ENCODE peak calls at places on chromosomes 1 and 21, in nine cellular contexts. One of them, this sample, is unnamed. For H3K9me3, the result is how much of the 10 kb centered on the place peaks cover.

GRCh38 chr21:28605138-28605537 is 387.5 kb downstream of the LTN1 start:
- DNase-seq in K562: no peak
- DNase-seq in fibroblast of lung: no peak
- DNase-seq in IMR-90: no peak
- DNase-seq in astrocyte: no peak
- DNase-seq in heart right ventricle: no peak
- DNase-seq in uterus: no peak
- DNase-seq in psoas muscle: no peak
- DNase-seq in CD8-positive, alpha-beta T cell: no peak
- DNase-seq in this sample: no peak

GRCh38 chr1:76138217-76138616 is 63.7 kb downstream of the ST6GALNAC3 start:
- DNase-seq in fibroblast of lung: no peak
- DNase-seq in uterus: no peak
- DNase-seq in CD8-positive, alpha-beta T cell: no peak
- DNase-seq in astrocyte: no peak
- DNase-seq in IMR-90: no peak
- DNase-seq in psoas muscle: no peak
- DNase-seq in heart right ventricle: peak
- DNase-seq in K562: no peak
- DNase-seq in this sample: no peak

GRCh38 chr1:89715677-89716076 is 82.8 kb downstream of the LRRC8C start:
- DNase-seq in astrocyte: no peak
- DNase-seq in uterus: no peak
- DNase-seq in psoas muscle: no peak
- DNase-seq in CD8-positive, alpha-beta T cell: no peak
- DNase-seq in K562: no peak
- DNase-seq in fibroblast of lung: no peak
- DNase-seq in heart right ventricle: no peak
- DNase-seq in IMR-90: no peak
- DNase-seq in this sample: no peak

GRCh38 chr21:24716306-24716918 is 890.9 kb downstream of the MRPL39 start:
- DNase-seq in uterus: no peak
- DNase-seq in astrocyte: no peak
- DNase-seq in psoas muscle: no peak
- DNase-seq in IMR-90: no peak
- DNase-seq in heart right ventricle: no peak
- DNase-seq in fibroblast of lung: no peak
- DNase-seq in CD8-positive, alpha-beta T cell: no peak
- DNase-seq in K562: no peak
- DNase-seq in this sample: no peak

GRCh38 chr1:175471039-175471800 is 272.2 kb downstream of the TNR start:
- DNase-seq in heart right ventricle: no peak
- DNase-seq in IMR-90: no peak
- DNase-seq in fibroblast of lung: peak
- DNase-seq in K562: no peak
- DNase-seq in CD8-positive, alpha-beta T cell: no peak
- DNase-seq in astrocyte: peak
- DNase-seq in psoas muscle: no peak
- DNase-seq in uterus: no peak
- DNase-seq in this sample: no peak

GRCh38 chr1:7069888-7070287 is 284.6 kb downstream of the CAMTA1 start:
- DNase-seq in K562: no peak
- DNase-seq in CD8-positive, alpha-beta T cell: no peak
- DNase-seq in IMR-90: no peak
- DNase-seq in uterus: no peak
- DNase-seq in psoas muscle: no peak
- DNase-seq in fibroblast of lung: no peak
- DNase-seq in heart right ventricle: no peak
- DNase-seq in astrocyte: peak
- DNase-seq in this sample: no peak

GRCh38 chr1:225899044-225899925 is 10.3 kb upstream of the LEFTY1 start:
- DNase-seq in heart right ventricle: no peak
- DNase-seq in CD8-positive, alpha-beta T cell: no peak
- DNase-seq in K562: peak
- DNase-seq in uterus: no peak
- DNase-seq in astrocyte: no peak
- DNase-seq in fibroblast of lung: no peak
- DNase-seq in psoas muscle: peak
- DNase-seq in IMR-90: no peak
- DNase-seq in this sample: no peak

GRCh38 chr1:7229696-7230095 is 444.4 kb downstream of the CAMTA1 start:
- DNase-seq in psoas muscle: no peak
- DNase-seq in astrocyte: peak
- DNase-seq in CD8-positive, alpha-beta T cell: no peak
- DNase-seq in heart right ventricle: no peak
- DNase-seq in fibroblast of lung: peak
- DNase-seq in IMR-90: peak
- DNase-seq in uterus: no peak
- DNase-seq in K562: no peak
- DNase-seq in this sample: no peak

GRCh38 chr1:163897401-163898169 is 575.8 kb downstream of the NUF2 start:
- DNase-seq in heart right ventricle: peak
- DNase-seq in astrocyte: peak
- DNase-seq in fibroblast of lung: peak
- DNase-seq in uterus: peak
- DNase-seq in K562: no peak
- DNase-seq in CD8-positive, alpha-beta T cell: no peak
- DNase-seq in IMR-90: peak
- DNase-seq in psoas muscle: peak
- DNase-seq in this sample: no peak

GRCh38 chr1:22584970-22585369 is 21.7 kb downstream of the EPHA8 start:
- DNase-seq in CD8-positive, alpha-beta T cell: no peak
- DNase-seq in heart right ventricle: no peak
- DNase-seq in psoas muscle: peak
- DNase-seq in astrocyte: no peak
- DNase-seq in IMR-90: no peak
- DNase-seq in fibroblast of lung: no peak
- DNase-seq in K562: no peak
- DNase-seq in uterus: no peak
- DNase-seq in this sample: no peak

GRCh38 chr21:29257701-29258100 is 41.0 kb upstream of the BACH1 start:
- DNase-seq in uterus: no peak
- DNase-seq in fibroblast of lung: no peak
- DNase-seq in CD8-positive, alpha-beta T cell: no peak
- DNase-seq in psoas muscle: no peak
- DNase-seq in IMR-90: no peak
- DNase-seq in astrocyte: no peak
- DNase-seq in K562: no peak
- DNase-seq in heart right ventricle: no peak
- DNase-seq in this sample: no peak

GRCh38 chr1:162240643-162240976 is 136.0 kb downstream of the SPATA46 start:
- DNase-seq in fibroblast of lung: no peak
- DNase-seq in IMR-90: no peak
- DNase-seq in heart right ventricle: no peak
- DNase-seq in CD8-positive, alpha-beta T cell: no peak
- DNase-seq in psoas muscle: no peak
- DNase-seq in astrocyte: no peak
- DNase-seq in K562: no peak
- DNase-seq in uterus: no peak
- DNase-seq in this sample: no peak

DNA sequence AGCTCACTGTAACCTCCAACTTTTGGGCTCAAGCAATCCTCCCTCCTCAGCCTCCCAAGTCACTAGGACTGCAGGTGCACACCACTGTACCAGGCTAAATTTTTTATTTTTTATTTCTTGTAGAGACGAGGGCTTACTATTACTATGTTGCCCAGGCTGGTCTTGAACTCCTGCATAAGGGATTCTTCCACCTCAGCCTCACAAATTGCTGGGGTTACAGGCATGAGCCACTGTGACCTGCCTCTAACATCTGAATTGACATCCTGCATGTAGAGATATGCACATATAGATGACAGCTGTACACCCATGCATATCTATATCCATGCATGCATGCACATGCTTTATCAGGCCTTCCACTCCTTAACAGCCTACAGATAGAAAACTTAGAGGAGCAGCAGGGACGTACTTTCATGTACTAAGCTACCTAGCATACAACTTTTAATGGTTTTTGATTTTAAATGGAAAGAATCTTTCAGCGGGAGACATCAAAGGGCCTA is 740.9 kb upstream of the TPTE start:
- DNase-seq in heart right ventricle: no peak
- DNase-seq in IMR-90: no peak
- DNase-seq in psoas muscle: no peak
- DNase-seq in astrocyte: no peak
- DNase-seq in uterus: no peak
- DNase-seq in K562: no peak
- DNase-seq in fibroblast of lung: no peak
- DNase-seq in CD8-positive, alpha-beta T cell: no peak
- DNase-seq in this sample: no peak
- H3K9me3 ChIP-seq in heart right ventricle: under half
- H3K9me3 ChIP-seq in IMR-90: under half
- H3K9me3 ChIP-seq in psoas muscle: under half
- H3K9me3 ChIP-seq in astrocyte: under half
- H3K9me3 ChIP-seq in uterus: under half
- H3K9me3 ChIP-seq in K562: under half
- H3K9me3 ChIP-seq in fibroblast of lung: under half
- H3K9me3 ChIP-seq in CD8-positive, alpha-beta T cell: under half
- H3K9me3 ChIP-seq in this sample: under half

GRCh38 chr1:80533775-80534314 is 1266.9 kb upstream of the ADGRL2 start:
- DNase-seq in uterus: no peak
- DNase-seq in fibroblast of lung: no peak
- DNase-seq in psoas muscle: no peak
- DNase-seq in heart right ventricle: no peak
- DNase-seq in K562: no peak
- DNase-seq in astrocyte: no peak
- DNase-seq in IMR-90: no peak
- DNase-seq in CD8-positive, alpha-beta T cell: no peak
- DNase-seq in this sample: no peak
- H3K9me3 ChIP-seq in uterus: under half
- H3K9me3 ChIP-seq in fibroblast of lung: under half
- H3K9me3 ChIP-seq in psoas muscle: under half
- H3K9me3 ChIP-seq in heart right ventricle: under half
- H3K9me3 ChIP-seq in K562: under half
- H3K9me3 ChIP-seq in astrocyte: under half
- H3K9me3 ChIP-seq in IMR-90: under half
- H3K9me3 ChIP-seq in CD8-positive, alpha-beta T cell: under half
- H3K9me3 ChIP-seq in this sample: under half

GRCh38 chr1:67515324-67516080 is 85.3 kb upstream of the SERBP1 start:
- DNase-seq in fibroblast of lung: no peak
- DNase-seq in psoas muscle: no peak
- DNase-seq in K562: no peak
- DNase-seq in astrocyte: no peak
- DNase-seq in heart right ventricle: no peak
- DNase-seq in IMR-90: no peak
- DNase-seq in CD8-positive, alpha-beta T cell: no peak
- DNase-seq in uterus: no peak
- DNase-seq in this sample: no peak
- H3K9me3 ChIP-seq in fibroblast of lung: under half
- H3K9me3 ChIP-seq in psoas muscle: under half
- H3K9me3 ChIP-seq in K562: under half
- H3K9me3 ChIP-seq in astrocyte: under half
- H3K9me3 ChIP-seq in heart right ventricle: under half
- H3K9me3 ChIP-seq in IMR-90: under half
- H3K9me3 ChIP-seq in CD8-positive, alpha-beta T cell: under half
- H3K9me3 ChIP-seq in uterus: under half
- H3K9me3 ChIP-seq in this sample: under half

DNA sequence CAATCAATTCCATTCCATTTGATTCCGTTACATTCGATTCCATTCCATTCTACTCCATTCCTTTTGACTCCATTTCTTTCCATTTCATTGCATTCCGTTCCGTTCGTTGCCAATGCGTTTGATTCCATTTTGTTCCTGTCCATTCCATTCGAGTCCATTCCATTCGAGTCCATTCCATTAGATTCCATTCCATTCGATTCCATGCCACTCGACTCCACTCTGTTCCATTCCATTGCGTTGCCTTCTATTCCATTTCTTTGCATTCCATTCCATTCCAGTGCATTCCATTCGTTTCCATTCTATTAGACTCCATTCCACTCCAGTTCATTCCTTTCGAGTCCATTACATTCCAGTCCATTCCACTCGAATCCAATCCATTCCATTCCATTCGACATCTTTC is 2587.5 kb upstream of the TPTE start:
- DNase-seq in CD8-positive, alpha-beta T cell: no peak
- DNase-seq in uterus: no peak
- DNase-seq in K562: no peak
- DNase-seq in IMR-90: no peak
- DNase-seq in heart right ventricle: no peak
- DNase-seq in psoas muscle: no peak
- DNase-seq in astrocyte: no peak
- DNase-seq in fibroblast of lung: no peak
- DNase-seq in this sample: no peak
- H3K9me3 ChIP-seq in CD8-positive, alpha-beta T cell: under half
- H3K9me3 ChIP-seq in uterus: under half
- H3K9me3 ChIP-seq in K562: under half
- H3K9me3 ChIP-seq in IMR-90: under half
- H3K9me3 ChIP-seq in heart right ventricle: under half
- H3K9me3 ChIP-seq in psoas muscle: half or more
- H3K9me3 ChIP-seq in astrocyte: half or more
- H3K9me3 ChIP-seq in fibroblast of lung: under half
- H3K9me3 ChIP-seq in this sample: under half

GRCh38 chr1:239126881-239127280 is 259.5 kb upstream of the CHRM3 start:
- DNase-seq in uterus: no peak
- DNase-seq in heart right ventricle: no peak
- DNase-seq in K562: no peak
- DNase-seq in astrocyte: peak
- DNase-seq in CD8-positive, alpha-beta T cell: no peak
- DNase-seq in fibroblast of lung: no peak
- DNase-seq in psoas muscle: no peak
- DNase-seq in IMR-90: no peak
- DNase-seq in this sample: no peak
- H3K9me3 ChIP-seq in uterus: under half
- H3K9me3 ChIP-seq in heart right ventricle: under half
- H3K9me3 ChIP-seq in K562: under half
- H3K9me3 ChIP-seq in astrocyte: under half
- H3K9me3 ChIP-seq in CD8-positive, alpha-beta T cell: under half
- H3K9me3 ChIP-seq in fibroblast of lung: under half
- H3K9me3 ChIP-seq in psoas muscle: under half
- H3K9me3 ChIP-seq in IMR-90: under half
- H3K9me3 ChIP-seq in this sample: under half

DNA sequence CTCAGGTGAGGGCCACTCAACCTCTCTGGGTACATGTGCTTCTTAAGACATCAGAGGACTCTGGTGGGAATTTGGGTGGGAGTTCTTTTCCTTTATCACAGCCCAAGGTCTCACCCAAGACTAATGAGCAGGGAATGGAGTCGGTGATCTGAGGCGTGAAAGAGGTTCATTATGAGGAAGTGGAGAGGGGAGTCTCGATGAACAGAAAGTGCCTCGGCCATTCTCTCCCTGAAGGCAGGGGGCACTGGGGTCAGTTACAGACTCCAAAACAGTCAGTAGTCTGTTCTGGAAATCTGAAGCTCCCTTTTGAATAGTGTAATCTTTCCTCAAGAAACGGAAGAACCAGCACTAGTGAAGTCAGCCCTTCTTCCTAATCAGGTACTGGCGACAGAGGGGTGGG is 36.2 kb downstream of the HSD3B2 start:
- DNase-seq in uterus: no peak
- DNase-seq in psoas muscle: no peak
- DNase-seq in heart right ventricle: no peak
- DNase-seq in astrocyte: no peak
- DNase-seq in K562: no peak
- DNase-seq in CD8-positive, alpha-beta T cell: no peak
- DNase-seq in fibroblast of lung: no peak
- DNase-seq in IMR-90: no peak
- DNase-seq in this sample: no peak
- H3K9me3 ChIP-seq in uterus: under half
- H3K9me3 ChIP-seq in psoas muscle: under half
- H3K9me3 ChIP-seq in heart right ventricle: under half
- H3K9me3 ChIP-seq in astrocyte: under half
- H3K9me3 ChIP-seq in K562: under half
- H3K9me3 ChIP-seq in CD8-positive, alpha-beta T cell: under half
- H3K9me3 ChIP-seq in fibroblast of lung: under half
- H3K9me3 ChIP-seq in IMR-90: under half
- H3K9me3 ChIP-seq in this sample: under half

GRCh38 chr1:235892734-235893413 is 26.2 kb upstream of the LYST start:
- DNase-seq in heart right ventricle: no peak
- DNase-seq in K562: no peak
- DNase-seq in fibroblast of lung: no peak
- DNase-seq in uterus: no peak
- DNase-seq in psoas muscle: no peak
- DNase-seq in IMR-90: no peak
- DNase-seq in astrocyte: no peak
- DNase-seq in CD8-positive, alpha-beta T cell: no peak
- DNase-seq in this sample: no peak
- H3K9me3 ChIP-seq in heart right ventricle: under half
- H3K9me3 ChIP-seq in K562: under half
- H3K9me3 ChIP-seq in fibroblast of lung: under half
- H3K9me3 ChIP-seq in uterus: under half
- H3K9me3 ChIP-seq in psoas muscle: under half
- H3K9me3 ChIP-seq in IMR-90: under half
- H3K9me3 ChIP-seq in astrocyte: under half
- H3K9me3 ChIP-seq in CD8-positive, alpha-beta T cell: under half
- H3K9me3 ChIP-seq in this sample: under half